ENCODE peak calls at places on chromosomes 2 and 18, in eight cellular contexts. G, D, W, O, I, L, R and C are unnamed samples.

GRCh38 chr2:176852667-176853066 is 359.9 kb upstream of the HNRNPA3 start:
- DNase-seq in R (no peak), I (no peak), W (no peak), D (no peak), G (no peak), L (no peak), O (no peak), C (no peak)

GRCh38 chr18:31835528-31836138 is 75.0 kb upstream of the SLC25A52 start:
- DNase-seq in W (peak), D (peak), G (no peak), R (no peak), I (peak), O (no peak), L (no peak), C (peak)

GRCh38 chr2:239392072-239392357 is 8.8 kb downstream of the HDAC4 start:
- DNase-seq in G (no peak), R (peak), W (no peak), L (no peak), O (no peak), D (no peak), I (no peak), C (no peak)

GRCh38 chr2:1550076-1550475 is 136.8 kb downstream of the TPO start:
- DNase-seq in G (no peak), I (no peak), L (no peak), W (no peak), R (no peak), O (no peak), D (no peak), C (no peak)

GRCh38 chr18:79572848-79573451 is 106.7 kb upstream of the CTDP1 start:
- DNase-seq in W (no peak), D (no peak), I (no peak), O (peak), R (no peak), L (no peak), G (no peak), C (no peak)

GRCh38 chr2:196703660-196704209 is 64.2 kb downstream of the CCDC150 start:
- DNase-seq in I (no peak), D (peak), W (peak), L (no peak), O (no peak), G (no peak), R (no peak), C (peak)

GRCh38 chr2:197647961-197648690 is 27.3 kb downstream of the RFTN2 start:
- DNase-seq in R (no peak), L (no peak), G (no peak), W (peak), O (no peak), D (peak), I (no peak), C (peak)

GRCh38 chr18:25399554-25399953 is 47.6 kb upstream of the ZNF521 start:
- DNase-seq in O (no peak), W (peak), L (no peak), D (peak), I (no peak), G (no peak), R (no peak), C (no peak)

GRCh38 chr2:120892271-120892966 is 156.8 kb downstream of the GLI2 start:
- DNase-seq in R (no peak), I (no peak), W (no peak), G (no peak), O (no peak), L (no peak), D (no peak), C (no peak)

GRCh38 chr2:240359695-240360094 is 75.8 kb upstream of the GPC1 start:
- DNase-seq in W (no peak), O (no peak), I (no peak), L (no peak), G (no peak), D (no peak), R (peak), C (no peak)

GRCh38 chr2:200761168-200761715 is 50.5 kb upstream of the BZW1 start:
- DNase-seq in R (no peak), W (peak), G (no peak), L (no peak), I (no peak), D (peak), O (no peak), C (no peak)

GRCh38 chr2:86044614-86045013 is 61.1 kb downstream of the POLR1A start:
- DNase-seq in W (no peak), D (no peak), L (no peak), O (peak), I (no peak), G (no peak), R (no peak), C (no peak)

GRCh38 chr2:136243638-136244557 is 125.9 kb upstream of the CXCR4 start:
- DNase-seq in O (no peak), G (no peak), D (no peak), L (no peak), R (no peak), I (no peak), W (no peak), C (no peak)

GRCh38 chr2:46232860-46233259 is 64.3 kb upstream of the EPAS1 start:
- DNase-seq in O (no peak), L (no peak), G (no peak), W (no peak), R (no peak), I (no peak), D (no peak), C (peak)

GRCh38 chr2:237294509-237294908 is 119.5 kb downstream of the COL6A3 start:
- DNase-seq in R (no peak), G (peak), W (no peak), D (no peak), O (no peak), L (no peak), I (no peak), C (no peak)

DNA sequence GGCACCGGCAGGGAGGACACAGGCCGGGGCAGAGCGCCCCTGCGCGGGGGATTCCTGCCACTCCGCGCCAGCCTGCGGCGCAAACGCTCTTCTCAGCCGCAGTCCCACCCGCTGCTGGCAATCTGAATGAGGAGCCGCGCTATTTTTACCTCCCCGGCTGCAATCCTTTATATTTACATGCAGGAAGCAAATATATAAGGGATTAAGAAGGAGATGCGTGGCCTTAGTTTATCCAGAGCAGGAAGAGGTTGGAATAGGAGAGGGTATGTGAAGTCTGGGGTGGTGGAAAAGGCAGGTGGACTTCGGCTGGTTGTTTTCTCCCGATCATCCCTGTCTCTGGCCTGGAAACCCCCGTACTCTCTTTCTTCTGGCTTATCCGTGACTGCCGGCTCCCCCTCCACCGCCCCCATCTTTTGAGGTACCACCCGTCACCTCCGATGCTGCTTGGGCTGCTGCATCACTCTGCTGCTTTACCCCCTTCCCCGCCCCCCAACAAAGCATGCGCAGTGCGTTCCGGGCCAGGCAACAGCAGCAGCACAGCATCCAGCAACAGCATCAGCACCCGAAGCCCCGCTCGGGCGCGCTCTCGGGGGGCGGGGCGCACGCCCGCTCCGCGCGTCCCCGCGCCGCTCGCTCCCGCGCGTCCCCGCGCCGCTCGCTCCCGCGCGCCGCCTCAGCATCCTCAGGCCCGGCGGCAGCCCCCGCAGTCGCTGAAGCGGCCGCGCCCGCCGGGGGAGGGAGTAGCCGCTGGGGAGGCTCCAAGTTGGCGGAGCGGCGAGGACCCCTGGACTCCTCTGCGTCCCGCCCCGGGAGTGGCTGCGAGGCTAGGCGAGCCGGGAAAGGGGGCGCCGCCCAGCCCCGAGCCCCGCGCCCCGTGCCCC is at the start of gene ADAM23:
- DNase-seq in G (peak), D (peak), O (no peak), I (no peak), R (no peak), L (no peak), W (peak), C (peak)
- TF ChIP-seq CTCF in G (peak), D (peak), O (no peak), I (peak), R (no peak), L (no peak), W (peak), C (no peak)

GRCh38 chr2:109423556-109424359 is 190.0 kb downstream of the SEPTIN10 start:
- DNase-seq in O (peak), G (no peak), W (no peak), R (peak), I (no peak), D (no peak), L (no peak), C (no peak)

GRCh38 chr2:109428281-109428680 is 185.5 kb downstream of the SEPTIN10 start:
- DNase-seq in W (no peak), D (no peak), R (peak), O (peak), G (no peak), I (no peak), L (no peak), C (no peak)

GRCh38 chr2:109428841-109429710 is 184.7 kb downstream of the SEPTIN10 start:
- DNase-seq in R (peak), I (no peak), L (no peak), W (no peak), D (no peak), O (peak), G (no peak), C (no peak)

GRCh38 chr2:109429711-109430265 is 184.0 kb downstream of the SEPTIN10 start:
- DNase-seq in R (peak), O (peak), G (no peak), D (no peak), W (no peak), L (no peak), I (no peak), C (no peak)

DNA sequence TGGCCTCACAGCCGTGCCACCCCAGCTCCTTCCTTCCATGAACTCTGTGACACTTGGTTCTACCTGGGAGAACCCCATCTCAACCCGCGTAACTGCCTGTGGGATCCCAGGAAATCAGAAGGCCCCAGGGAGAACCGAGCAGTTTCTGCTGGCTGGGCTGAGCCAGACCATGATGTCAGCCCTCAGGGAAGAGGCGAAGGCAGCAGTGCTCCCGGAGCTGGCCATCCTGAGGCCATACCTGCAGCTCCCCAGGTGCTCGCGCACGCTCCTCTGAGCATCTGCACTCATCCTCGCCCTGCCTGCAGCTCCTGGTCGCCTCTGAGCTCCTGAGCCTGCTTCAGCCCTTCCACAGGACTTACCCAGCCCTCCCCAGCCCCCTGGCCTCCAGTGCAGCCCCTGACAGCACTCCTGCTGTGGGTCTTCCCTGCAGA is 186.1 kb downstream of the SEPTIN10 start:
- DNase-seq in L (no peak), D (no peak), R (peak), G (no peak), W (no peak), I (no peak), O (peak), C (no peak)
- H3K4me3 ChIP-seq in L (no peak), D (no peak), R (no peak), G (no peak), W (no peak), I (no peak), O (no peak), C (no peak)

GRCh38 chr2:170509460-170510193 is 205.5 kb upstream of the SP5 start:
- DNase-seq in I (no peak), G (no peak), R (no peak), W (no peak), L (no peak), D (no peak), O (no peak), C (no peak)

GRCh38 chr2:170514140-170514539 is 201.0 kb upstream of the SP5 start:
- DNase-seq in W (no peak), R (no peak), L (no peak), O (peak), G (no peak), D (no peak), I (no peak), C (no peak)

GRCh38 chr2:170512271-170512670 is 202.9 kb upstream of the SP5 start:
- DNase-seq in L (no peak), I (no peak), O (no peak), G (no peak), R (no peak), D (no peak), W (no peak), C (no peak)
- TF ChIP-seq CTCF in L (no peak), I (no peak), O (no peak), G (no peak), R (no peak), D (no peak), W (no peak), C (no peak)

GRCh38 chr2:7096726-7097352 is 179.6 kb downstream of the RNF144A start:
- DNase-seq in L (no peak), W (no peak), D (no peak), I (no peak), O (no peak), R (no peak), G (no peak), C (no peak)
- H3K4me3 ChIP-seq in L (no peak), W (no peak), D (no peak), I (no peak), O (no peak), R (no peak), G (no peak), C (no peak)

GRCh38 chr2:73232471-73233153 is 427 bp downstream of the PRADC1 start:
- DNase-seq in W (no peak), I (no peak), R (no peak), O (peak), L (peak), G (no peak), D (no peak), C (no peak)
- TF ChIP-seq CTCF in W (no peak), I (no peak), R (no peak), O (no peak), L (no peak), G (no peak), D (no peak), C (no peak)

GRCh38 chr18:59271606-59272220 is 1.5 kb downstream of the RAX start:
- DNase-seq in O (no peak), W (no peak), R (no peak), L (no peak), D (no peak), I (no peak), G (no peak), C (no peak)
- H3K4me3 ChIP-seq in O (no peak), W (no peak), R (no peak), L (no peak), D (no peak), I (no peak), G (no peak), C (no peak)